ENCODE peak calls at places on chromosomes 7 and 10, in seven cellular contexts. O is Right ventricle myocardium superior; S is effector memory CD8-positive, alpha-beta T cell; D is activated T-helper 1 cell treated with anti-CD3 and anti-CD28 coated beads, Interleukin-2, amount 50 U/mL, for 16 hours; Y is OCI-M1; L is kidney tubule cell; I is hepatocyte. H is an unnamed sample.

GRCh38 chr7:116231543-116232401 is 21.4 kb downstream of the TES start:
- DNase-seq in O (no peak), S (no peak), D (no peak), Y (peak; percentile 46), L (no peak), I (peak; percentile 52), H (no peak)

GRCh38 chr10:585502-585901 is 104.0 kb downstream of the DIP2C start:
- DNase-seq in O (no peak), S (no peak), D (no peak), Y (no peak), L (no peak), I (no peak), H (no peak)

GRCh38 chr7:101940830-101941229 is 123.4 kb downstream of the CUX1 start:
- DNase-seq in O (peak; percentile 50), S (no peak), D (no peak), Y (no peak), L (peak; percentile 40), I (peak; percentile 63), H (no peak)

GRCh38 chr7:107874605-107875446 is 16.2 kb upstream of the DLD start:
- DNase-seq in O (no peak), S (peak; percentile 26), D (no peak), Y (peak; percentile 81), L (peak; percentile 66), I (peak; percentile 78), H (peak; percentile 44)

GRCh38 chr10:112539340-112539739 is 92.3 kb downstream of the VTI1A start:
- DNase-seq in O (no peak), S (no peak), D (no peak), Y (no peak), L (no peak), I (no peak), H (no peak)

GRCh38 chr7:63899691-63900393 is 98.8 kb upstream of the ZNF722 start:
- DNase-seq in O (peak; percentile 89), S (peak; percentile 63), D (peak; percentile 70), Y (no peak), L (peak; percentile 64), I (no peak), H (no peak)

GRCh38 chr7:7761974-7762769 is 43.8 kb upstream of the RPA3 start:
- DNase-seq in O (no peak), S (peak; percentile 13), D (no peak), Y (peak; percentile 82), L (no peak), I (peak; percentile 49), H (peak; percentile 17)

GRCh38 chr10:72049969-72050781 is 38.2 kb downstream of the SPOCK2 start:
- DNase-seq in O (no peak), S (no peak), D (no peak), Y (peak; percentile 15), L (no peak), I (no peak), H (no peak)

GRCh38 chr10:44253769-44254462 is 131.0 kb downstream of the CXCL12 start:
- DNase-seq in O (peak; percentile 83), S (no peak), D (no peak), Y (no peak), L (peak; percentile 80), I (peak; percentile 83), H (no peak)

GRCh38 chr10:98041352-98042043 is 11.1 kb upstream of the CRTAC1 start:
- DNase-seq in O (peak; percentile 66), S (peak; percentile 25), D (no peak), Y (peak; percentile 82), L (peak; percentile 66), I (peak; percentile 67), H (peak; percentile 70)

GRCh38 chr10:78577673-78578072 is 491.1 kb upstream of the ZMIZ1 start:
- DNase-seq in O (no peak), S (no peak), D (no peak), Y (peak; percentile 33), L (no peak), I (no peak), H (no peak)

GRCh38 chr7:139958599-139959380 is 104.0 kb downstream of the PARP12 start:
- DNase-seq in O (no peak), S (no peak), D (no peak), Y (no peak), L (no peak), I (no peak), H (no peak)

GRCh38 chr7:159091041-159091440 is 53.6 kb downstream of the VIPR2 start:
- DNase-seq in O (peak; percentile 11), S (no peak), D (no peak), Y (no peak), L (no peak), I (no peak), H (no peak)

GRCh38 chr10:16586358-16587138 is 64.9 kb upstream of the C1QL3 start:
- DNase-seq in O (no peak), S (no peak), D (no peak), Y (no peak), L (no peak), I (no peak), H (peak; percentile 53)

GRCh38 chr7:8434290-8435002 is 1.0 kb downstream of the NXPH1 start:
- DNase-seq in O (no peak), S (no peak), D (no peak), Y (no peak), L (no peak), I (no peak), H (no peak)

GRCh38 chr10:28595618-28596017 is 62.7 kb downstream of the WAC start:
- DNase-seq in O (no peak), S (no peak), D (no peak), Y (no peak), L (no peak), I (no peak), H (no peak)

GRCh38 chr10:121526801-121527221 is 71.4 kb downstream of the FGFR2 start:
- DNase-seq in O (no peak), S (no peak), D (no peak), Y (no peak), L (peak; percentile 40), I (no peak), H (no peak)

GRCh38 chr10:50550291-50550839 is 73.4 kb downstream of the SGMS1 start:
- DNase-seq in O (peak; percentile 46), S (no peak), D (no peak), Y (peak; percentile 95), L (no peak), I (peak; percentile 34), H (no peak)

GRCh38 chr10:6400331-6400730 is 179.7 kb downstream of the PRKCQ start:
- DNase-seq in O (no peak), S (no peak), D (no peak), Y (no peak), L (no peak), I (no peak), H (no peak)

GRCh38 chr7:41771717-41772116 is 68.8 kb upstream of the INHBA start:
- DNase-seq in O (no peak), S (no peak), D (no peak), Y (no peak), L (no peak), I (no peak), H (no peak)

GRCh38 chr7:71824356-71824755 is 587.8 kb downstream of the CALN1 start:
- DNase-seq in O (no peak), S (no peak), D (no peak), Y (no peak), L (no peak), I (no peak), H (no peak)

GRCh38 chr10:73095479-73096021 is 1.1 kb downstream of the P4HA1 start:
- DNase-seq in O (peak; percentile 53), S (peak; percentile 4), D (no peak), Y (peak; percentile 92), L (peak; percentile 73), I (peak; percentile 80), H (no peak)

GRCh38 chr10:35416628-35417625 is 80.6 kb downstream of the CCNY start:
- DNase-seq in O (no peak), S (no peak), D (no peak), Y (no peak), L (peak; percentile 61), I (no peak), H (peak; percentile 27)

GRCh38 chr7:36192050-36192824 is 39.2 kb downstream of the EEPD1 start:
- DNase-seq in O (no peak), S (no peak), D (no peak), Y (peak; percentile 70), L (no peak), I (peak; percentile 21), H (peak; percentile 50)

GRCh38 chr10:26367771-26368170 is 70.4 kb upstream of the APBB1IP start:
- DNase-seq in O (no peak), S (peak; percentile 11), D (no peak), Y (peak; percentile 49), L (peak; percentile 81), I (peak; percentile 85), H (no peak)

GRCh38 chr10:96578633-96579032 is 8.2 kb downstream of the TM9SF3 start:
- DNase-seq in O (no peak), S (no peak), D (no peak), Y (no peak), L (peak; percentile 29), I (no peak), H (no peak)

GRCh38 chr7:156578578-156578940 is 62.0 kb upstream of the RNF32 start:
- DNase-seq in O (no peak), S (no peak), D (no peak), Y (no peak), L (no peak), I (no peak), H (no peak)

GRCh38 chr10:21167288-21168010 is 270.3 kb upstream of the NEBL start:
- DNase-seq in O (no peak), S (no peak), D (no peak), Y (no peak), L (no peak), I (no peak), H (no peak)

GRCh38 chr10:88032566-88032965 is 169.1 kb downstream of the PTEN start:
- DNase-seq in O (no peak), S (no peak), D (no peak), Y (no peak), L (peak; percentile 36), I (no peak), H (no peak)

GRCh38 chr7:16998481-16999051 is 116.8 kb upstream of the AGR3 start:
- DNase-seq in O (no peak), S (no peak), D (no peak), Y (no peak), L (no peak), I (no peak), H (no peak)

GRCh38 chr10:117537436-117537903 is 5.1 kb upstream of the EMX2 start:
- DNase-seq in O (no peak), S (no peak), D (no peak), Y (no peak), L (peak; percentile 67), I (peak; percentile 73), H (peak; percentile 77)

GRCh38 chr10:51357170-51357569 is 282.9 kb downstream of the PRKG1 start:
- DNase-seq in O (no peak), S (no peak), D (no peak), Y (no peak), L (no peak), I (no peak), H (no peak)

GRCh38 chr10:128526793-128527375 is 400.7 kb upstream of the MKI67 start:
- DNase-seq in O (no peak), S (no peak), D (no peak), Y (no peak), L (peak; percentile 30), I (peak; percentile 44), H (no peak)

GRCh38 chr7:129719980-129720732 is 108.6 kb downstream of the NRF1 start:
- DNase-seq in O (no peak), S (no peak), D (no peak), Y (peak; percentile 83), L (no peak), I (no peak), H (no peak)

GRCh38 chr7:1503390-1503789 is 799 bp downstream of the INTS1 start:
- DNase-seq in O (no peak), S (no peak), D (no peak), Y (no peak), L (no peak), I (no peak), H (no peak)

GRCh38 chr10:131555406-131555805 is 243.9 kb upstream of the TCERG1L start:
- DNase-seq in O (no peak), S (no peak), D (no peak), Y (no peak), L (no peak), I (no peak), H (no peak)

GRCh38 chr10:11262210-11263038 is 244.8 kb downstream of the CELF2 start:
- DNase-seq in O (no peak), S (no peak), D (no peak), Y (no peak), L (no peak), I (no peak), H (no peak)